ENCODE peak calls at places on chromosomes 12 and 14, in four cellular contexts. G is stimulated activated CD4-positive, alpha-beta T cell treated with anti-CD3 and anti-CD28 coated beads, Interleukin-2, amount 100 ng/mL, for 48 hours; V is heart left ventricle; I is ovary. U is an unnamed sample.
A peak's percentile ranks its signal among the peaks of the same experiment; 100 is the strongest.

GRCh38 chr14:73755434-73756014 is 41.3 kb upstream of the PNMA1 start:
- DNase-seq in G (no peak), V (no peak), I (no peak), U (no peak)

GRCh38 chr12:95216704-95217376 is 427 bp downstream of the FGD6 start:
- DNase-seq in G (no peak), V (no peak), I (no peak), U (no peak)

GRCh38 chr12:33825442-33825841 is 196.9 kb upstream of the ALG10 start:
- DNase-seq in G (no peak), V (no peak), I (no peak), U (no peak)

GRCh38 chr12:108629824-108630476 is 3.7 kb downstream of the SELPLG start:
- DNase-seq in G (peak; percentile 51), V (peak; percentile 28), I (no peak), U (peak; percentile 54)

GRCh38 chr14:104250175-104250574 is 111.8 kb downstream of the KIF26A start:
- DNase-seq in G (no peak), V (no peak), I (peak; percentile 11), U (no peak)

GRCh38 chr12:91627225-91627624 is 444.6 kb upstream of the DCN start:
- DNase-seq in G (no peak), V (no peak), I (no peak), U (no peak)

GRCh38 chr12:68919581-68920239 is 13.3 kb downstream of the CPM start:
- DNase-seq in G (peak; percentile 15), V (no peak), I (no peak), U (no peak)

GRCh38 chr12:77007476-77007875 is 57.9 kb downstream of the E2F7 start:
- DNase-seq in G (no peak), V (no peak), I (no peak), U (no peak)

GRCh38 chr12:31232361-31232965 is 93.5 kb downstream of the SINHCAF start:
- DNase-seq in G (no peak), V (no peak), I (no peak), U (no peak)

GRCh38 chr12:30100736-30101135 is 317.0 kb upstream of the TMTC1 start:
- DNase-seq in G (no peak), V (no peak), I (no peak), U (no peak)

GRCh38 chr12:111022386-111022785 is 102.0 kb upstream of the MYL2 start:
- DNase-seq in G (no peak), V (no peak), I (no peak), U (no peak)

GRCh38 chr12:113007166-113007565 is 28.8 kb downstream of the OAS2 start:
- DNase-seq in G (no peak), V (no peak), I (no peak), U (no peak)

GRCh38 chr14:47674148-47674545 is 1.3 kb downstream of the MDGA2 start:
- DNase-seq in G (no peak), V (no peak), I (no peak), U (no peak)

GRCh38 chr14:104794099-104794498 is 1.4 kb downstream of the AKT1 start:
- DNase-seq in G (no peak), V (peak; percentile 50), I (no peak), U (no peak)

GRCh38 chr14:87241018-87241779 is 751.8 kb downstream of the GALC start:
- DNase-seq in G (no peak), V (no peak), I (no peak), U (no peak)

GRCh38 chr12:64525461-64526160 is 73.7 kb downstream of the TBK1 start:
- DNase-seq in G (no peak), V (no peak), I (no peak), U (no peak)

GRCh38 chr12:9736931-9737705 is 4.2 kb upstream of the CLECL1 start:
- DNase-seq in G (no peak), V (no peak), I (no peak), U (peak; percentile 58)

GRCh38 chr12:51132693-51133092 is 40.2 kb downstream of the TFCP2 start:
- DNase-seq in G (no peak), V (no peak), I (no peak), U (no peak)

GRCh38 chr14:61894452-61895077 is 132.3 kb downstream of the SNAPC1 start:
- DNase-seq in G (peak; percentile 69), V (peak; percentile 42), I (peak; percentile 19), U (peak; percentile 11)

GRCh38 chr14:62957562-62957961 is 87.7 kb downstream of the KCNH5 start:
- DNase-seq in G (no peak), V (no peak), I (no peak), U (no peak)

GRCh38 chr12:101769865-101770264 is 30.6 kb upstream of the SYCP3 start:
- DNase-seq in G (no peak), V (no peak), I (no peak), U (no peak)

GRCh38 chr12:52295663-52296062 is 4.3 kb upstream of the KRT81 start:
- DNase-seq in G (no peak), V (no peak), I (no peak), U (no peak)

GRCh38 chr14:100076133-100076532 is 10.9 kb downstream of the EVL start:
- DNase-seq in G (no peak), V (peak; percentile 35), I (no peak), U (peak; percentile 77)

GRCh38 chr14:91249841-91250616 is 5.5 kb upstream of the GPR68 start:
- DNase-seq in G (no peak), V (no peak), I (no peak), U (peak; percentile 84)

U was measured in HL-60.